ENCODE peak calls at places on chromosomes 11 and 22, in five cellular contexts. K is GM12878, Y is H1, R is HEK293T, L is HepG2. O is an unnamed sample.

GRCh38 chr11:70637186-70637800 is 239.0 kb downstream of the CTTN start:
- DNase-seq in Y (no peak), R (no peak), L (no peak), K (no peak), O (no peak)

GRCh38 chr22:38416621-38417251 is 38.3 kb downstream of the KCNJ4 start:
- DNase-seq in R (no peak), L (no peak), K (no peak), Y (no peak), O (peak; percentile 5)

GRCh38 chr11:1873048-1873812 is 18.5 kb downstream of the PRR33 start:
- DNase-seq in L (no peak), K (no peak), R (no peak), Y (no peak), O (no peak)

GRCh38 chr11:91158901-91159537 is 936.2 kb upstream of the CHORDC1 start:
- DNase-seq in R (no peak), Y (no peak), L (no peak), K (no peak), O (no peak)

GRCh38 chr11:19676508-19677379 is 35.9 kb upstream of the NAV2 start:
- DNase-seq in Y (no peak), K (no peak), L (no peak), R (no peak), O (no peak)

GRCh38 chr22:25012743-25013142 is 60.2 kb downstream of the KIAA1671 start:
- DNase-seq in L (no peak), Y (no peak), R (no peak), K (no peak), O (no peak)

GRCh38 chr22:46113910-46114517 is 36.3 kb upstream of the PPARA start:
- DNase-seq in K (no peak), L (no peak), R (no peak), Y (no peak), O (no peak)

GRCh38 chr22:24744638-24745037 is 29.9 kb downstream of the PIWIL3 start:
- DNase-seq in K (no peak), Y (no peak), L (no peak), R (no peak), O (no peak)

GRCh38 chr11:131615611-131616010 is 245.2 kb downstream of the NTM start:
- DNase-seq in K (no peak), Y (no peak), L (no peak), R (no peak), O (no peak)

GRCh38 chr11:2987881-2988280 is 4.2 kb downstream of the NAP1L4 start:
- DNase-seq in K (no peak), Y (no peak), L (no peak), R (no peak), O (no peak)

GRCh38 chr11:128766687-128767086 is 72.8 kb downstream of the FLI1 start:
- DNase-seq in L (no peak), R (no peak), Y (no peak), K (no peak), O (no peak)

GRCh38 chr22:22600862-22601261 is 41.8 kb upstream of the PRAME start:
- DNase-seq in K (no peak), L (no peak), Y (no peak), R (no peak), O (no peak)

GRCh38 chr11:77475206-77475605 is 1.3 kb upstream of the PAK1 start:
- DNase-seq in R (no peak), K (no peak), L (no peak), Y (no peak), O (no peak)

GRCh38 chr11:34302046-34302921 is 55.5 kb downstream of the ABTB2 start:
- DNase-seq in K (peak; percentile 45), L (no peak), Y (no peak), R (no peak), O (no peak)

GRCh38 chr22:40955516-40955915 is 4.3 kb downstream of the RBX1 start:
- DNase-seq in K (no peak), L (no peak), R (no peak), Y (no peak), O (no peak)

GRCh38 chr22:35883028-35883620 is 145.5 kb downstream of the RBFOX2 start:
- DNase-seq in K (no peak), L (no peak), Y (no peak), R (no peak), O (no peak)

GRCh38 chr11:112856591-112856990 is 104.6 kb upstream of the NCAM1 start:
- DNase-seq in K (no peak), Y (no peak), L (no peak), R (no peak), O (no peak)

GRCh38 chr11:116851631-116852030 is 14.2 kb upstream of the APOA1 start:
- DNase-seq in Y (no peak), R (no peak), L (no peak), K (no peak), O (no peak)

GRCh38 chr22:41417622-41418390 is 28.8 kb downstream of the TOB2 start:
- DNase-seq in K (no peak), R (no peak), Y (no peak), L (no peak), O (no peak)

GRCh38 chr22:30582051-30582450 is 7.6 kb upstream of the GAL3ST1 start:
- DNase-seq in R (no peak), L (no peak), K (no peak), Y (no peak), O (no peak)

GRCh38 chr11:100546714-100547113 is 140.4 kb upstream of the ARHGAP42 start:
- DNase-seq in Y (no peak), R (no peak), L (no peak), K (no peak), O (no peak)

GRCh38 chr22:23816552-23816976 is 22.2 kb downstream of the DERL3 start:
- DNase-seq in R (no peak), K (no peak), L (no peak), Y (no peak), O (no peak)

GRCh38 chr11:63931876-63932275 is 6.9 kb upstream of the NAA40 start:
- DNase-seq in Y (no peak), L (no peak), R (no peak), K (no peak), O (no peak)

GRCh38 chr11:130390071-130390758 is 38.2 kb downstream of the ADAMTS8 start:
- DNase-seq in K (no peak), L (peak; percentile 66), R (peak; percentile 41), Y (no peak), O (no peak)
- TF ChIP-seq SP1 in K (no peak), L (no peak), R (no peak), Y (no peak), O (no peak)

DNA sequence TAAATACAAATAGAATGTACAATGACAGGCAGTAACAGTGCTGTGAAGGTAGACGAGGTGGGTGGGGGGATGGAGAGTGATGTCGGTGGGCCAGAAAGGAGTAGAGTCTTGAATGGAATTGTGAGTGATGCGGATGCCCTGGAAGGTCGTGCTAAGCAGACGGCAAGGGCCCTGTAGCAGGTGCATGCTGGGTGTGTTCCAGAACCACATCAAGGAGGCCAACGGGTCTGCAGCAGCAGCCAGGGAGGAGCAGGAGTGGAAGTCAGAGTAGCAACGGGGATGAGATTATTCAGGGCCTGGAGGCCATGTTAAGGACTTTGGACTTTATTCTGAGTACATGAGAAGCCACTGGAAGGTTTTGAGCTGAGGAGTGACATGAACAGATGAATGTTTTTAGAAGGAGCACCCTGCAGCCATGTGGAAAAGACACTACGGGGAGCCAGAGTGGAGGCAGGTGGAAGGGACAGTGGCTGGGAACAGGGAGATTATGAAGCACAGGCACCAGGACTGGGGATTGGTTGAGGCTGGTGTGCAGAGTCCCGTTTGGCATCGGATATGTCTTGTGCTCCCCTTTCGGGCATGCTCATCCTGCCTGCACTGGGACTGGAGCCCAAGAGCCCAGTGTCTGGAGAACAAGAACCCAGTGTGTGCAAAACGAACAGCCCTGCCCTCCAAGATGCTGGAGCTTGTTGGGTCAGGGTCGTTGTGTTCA is 74.1 kb downstream of the COMMD9 start:
- DNase-seq in K (no peak), L (no peak), Y (no peak), R (no peak), O (no peak)
- TF ChIP-seq SP1 in K (no peak), L (no peak), Y (no peak), R (no peak), O (no peak)

GRCh38 chr22:19879996-19880785 is 25.5 kb upstream of the GNB1L start:
- DNase-seq in Y (no peak), R (no peak), K (no peak), L (peak; percentile 12), O (peak; percentile 10)

GRCh38 chr22:19877626-19878339 is 23.1 kb upstream of the GNB1L start:
- DNase-seq in Y (no peak), R (no peak), K (no peak), L (no peak), O (peak; percentile 9)

GRCh38 chr22:19879248-19879575 is 24.5 kb upstream of the GNB1L start:
- DNase-seq in Y (no peak), L (no peak), R (no peak), K (no peak), O (peak; percentile 10)

GRCh38 chr22:19879651-19879995 is 24.9 kb upstream of the GNB1L start:
- DNase-seq in L (no peak), R (no peak), K (no peak), Y (no peak), O (peak; percentile 7)

GRCh38 chr22:19878461-19879247 is 24.0 kb upstream of the GNB1L start:
- DNase-seq in Y (no peak), K (no peak), R (no peak), L (no peak), O (peak; percentile 8)
- TF ChIP-seq SP1 in Y (no peak), K (no peak), R (no peak), L (no peak), O (no peak)

DNA sequence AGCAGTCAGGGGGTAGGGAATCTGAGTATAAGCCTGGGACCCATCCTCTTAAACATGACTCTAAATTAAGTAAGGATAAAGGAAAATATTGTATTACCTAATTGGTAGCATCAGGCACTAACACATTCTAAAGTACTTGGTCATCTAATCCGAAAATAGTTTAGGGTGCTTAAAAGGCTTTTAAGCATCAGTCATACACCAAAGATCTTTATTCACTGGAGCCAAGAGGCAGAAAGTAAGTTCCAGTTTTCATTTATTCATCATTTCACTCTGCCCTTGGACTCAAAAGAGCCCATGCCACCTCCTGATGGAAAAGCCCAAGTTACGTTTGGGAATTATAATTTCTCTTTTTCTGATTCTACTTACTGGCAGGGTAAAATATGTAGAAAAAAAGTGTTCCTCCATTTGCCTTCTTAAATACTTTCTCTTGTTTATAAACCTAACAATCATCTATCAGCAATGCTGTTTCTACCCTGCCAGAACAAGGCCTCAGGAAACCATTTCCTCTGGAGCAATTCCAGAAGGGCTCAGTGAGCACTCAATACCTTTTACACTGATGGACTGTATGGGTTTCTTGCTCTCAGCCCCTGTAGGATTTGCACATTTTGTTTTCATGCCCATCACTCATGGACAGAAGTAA is 120.1 kb upstream of the SLC5A12 start:
- DNase-seq in L (no peak), Y (no peak), R (no peak), K (no peak), O (no peak)
- TF ChIP-seq SP1 in L (no peak), Y (no peak), R (no peak), K (no peak), O (no peak)